ENCODE peak calls at places on chromosomes 2 and 18, in four cellular contexts. C, S, R and Y are unnamed samples.

GRCh38 chr2:117085256-117085655 is 729.2 kb upstream of the DDX18 start:
- DNase-seq in S (no peak), R (no peak), C (no peak), Y (no peak)

GRCh38 chr2:170270278-170270864 is 92.4 kb downstream of the MYO3B start:
- DNase-seq in R (no peak), S (no peak), C (no peak), Y (no peak)

GRCh38 chr2:166375205-166375735 is 474 bp downstream of the SCN9A start:
- DNase-seq in S (peak), R (no peak), C (peak), Y (no peak)

GRCh38 chr2:236969767-236970655 is 115.7 kb upstream of the COPS8 start:
- DNase-seq in R (no peak), C (no peak), S (no peak), Y (no peak)

GRCh38 chr2:229733606-229734205 is 19.4 kb upstream of the DNER start:
- DNase-seq in R (no peak), C (no peak), S (no peak), Y (no peak)

GRCh38 chr2:150426724-150427123 is 60.7 kb downstream of the RND3 start:
- DNase-seq in C (no peak), S (no peak), R (no peak), Y (no peak)

GRCh38 chr2:11774600-11774999 is 28.2 kb downstream of the LPIN1 start:
- DNase-seq in R (no peak), C (no peak), S (no peak), Y (no peak)

GRCh38 chr2:162749456-162749855 is 89.1 kb downstream of the KCNH7 start:
- DNase-seq in R (no peak), C (no peak), S (no peak), Y (no peak)

GRCh38 chr2:153455403-153455802 is 23.2 kb downstream of the RPRM start:
- DNase-seq in C (no peak), R (no peak), S (no peak), Y (no peak)

GRCh38 chr18:27954226-27954625 is 222.7 kb downstream of the CDH2 start:
- DNase-seq in R (no peak), S (no peak), C (no peak), Y (no peak)

GRCh38 chr2:222424729-222425671 is 657 bp downstream of the SGPP2 start:
- DNase-seq in C (no peak), R (no peak), S (no peak), Y (no peak)

GRCh38 chr2:180672377-180672776 is 308.0 kb upstream of the UBE2E3 start:
- DNase-seq in C (no peak), S (no peak), R (no peak), Y (no peak)

GRCh38 chr18:61891271-61891670 is 1.5 kb downstream of the RNF152 start:
- DNase-seq in R (no peak), C (no peak), S (no peak), Y (no peak)

GRCh38 chr18:44180683-44181082 is 500.0 kb upstream of the SETBP1 start:
- DNase-seq in R (no peak), C (no peak), S (no peak), Y (no peak)

GRCh38 chr2:62046141-62046540 is 140.7 kb downstream of the COMMD1 start:
- DNase-seq in S (no peak), R (no peak), C (no peak), Y (no peak)

GRCh38 chr2:127563458-127564428 is 28.3 kb downstream of the MYO7B start:
- DNase-seq in C (no peak), R (peak), S (no peak), Y (no peak)

GRCh38 chr2:26270363-26270762 is 25.6 kb downstream of the HADHB start:
- DNase-seq in S (no peak), C (no peak), R (no peak), Y (no peak)

GRCh38 chr2:189178726-189179606 is 595 bp downstream of the COL5A2 start:
- DNase-seq in C (no peak), R (no peak), S (no peak), Y (peak)

GRCh38 chr2:234044157-234044556 is 6.3 kb upstream of the SPP2 start:
- DNase-seq in C (no peak), R (no peak), S (no peak), Y (peak)

GRCh38 chr2:157336137-157336721 is 10.6 kb upstream of the ERMN start:
- DNase-seq in R (no peak), C (peak), S (peak), Y (no peak)

GRCh38 chr2:14756981-14757657 is 124.6 kb downstream of the LRATD1 start:
- DNase-seq in C (no peak), R (no peak), S (no peak), Y (no peak)

GRCh38 chr2:171315781-171316180 is 118.0 kb downstream of the METTL8 start:
- DNase-seq in S (no peak), R (no peak), C (no peak), Y (no peak)

GRCh38 chr2:234202601-234203000 is 152.1 kb downstream of the SPP2 start:
- DNase-seq in R (no peak), S (no peak), C (no peak), Y (no peak)

GRCh38 chr2:122535960-122536517 is 780.6 kb downstream of the TSN start:
- DNase-seq in C (no peak), R (no peak), S (no peak), Y (no peak)

GRCh38 chr2:205770557-205770956 is 88.3 kb downstream of the NRP2 start:
- DNase-seq in C (no peak), S (no peak), R (no peak), Y (no peak)

GRCh38 chr2:26772064-26773001 is 8.2 kb downstream of the SLC35F6 start:
- DNase-seq in R (no peak), C (peak), S (peak), Y (peak)

GRCh38 chr2:8098952-8099582 is 582.8 kb upstream of the ID2 start:
- DNase-seq in C (no peak), S (no peak), R (no peak), Y (no peak)

GRCh38 chr18:75200071-75200470 is 8.9 kb downstream of the PTGR3 start:
- DNase-seq in R (no peak), C (no peak), S (no peak), Y (no peak)

GRCh38 chr2:39216495-39217191 is 27.1 kb downstream of the CDKL4 start:
- DNase-seq in C (no peak), R (no peak), S (peak), Y (no peak)

GRCh38 chr2:218748795-218749429 is 33.0 kb upstream of the CYP27A1 start:
- DNase-seq in C (no peak), S (peak), R (no peak), Y (no peak)

GRCh38 chr2:215137741-215138340 is 585 bp downstream of the ABCA12 start:
- DNase-seq in R (no peak), C (no peak), S (no peak), Y (no peak)

GRCh38 chr2:75560768-75561565 is at the start of gene EVA1A:
- DNase-seq in S (peak), C (no peak), R (no peak), Y (peak)

GRCh38 chr18:54232485-54233227 is 8.2 kb upstream of the MBD2 start:
- DNase-seq in C (no peak), S (no peak), R (no peak), Y (no peak)

GRCh38 chr2:217371681-217372297 is 511.9 kb upstream of the TNP1 start:
- DNase-seq in R (no peak), C (no peak), S (peak), Y (no peak)

GRCh38 chr2:180085144-180085543 is 78.0 kb upstream of the CWC22 start:
- DNase-seq in R (no peak), S (no peak), C (no peak), Y (no peak)

GRCh38 chr2:28164280-28164801 is 228.3 kb upstream of the FOSL2 start:
- DNase-seq in R (no peak), S (no peak), C (no peak), Y (no peak)
- TF ChIP-seq ESRRA in R (no peak), S (no peak), C (no peak), Y (no peak)

GRCh38 chr2:191347154-191347553 is 102.0 kb downstream of the MYO1B start:
- DNase-seq in R (no peak), S (no peak), C (no peak), Y (no peak)

GRCh38 chr2:191343796-191344338 is 98.7 kb downstream of the MYO1B start:
- DNase-seq in C (no peak), S (no peak), R (no peak), Y (no peak)

GRCh38 chr2:191347881-191348280 is 102.7 kb downstream of the MYO1B start:
- DNase-seq in S (no peak), R (no peak), C (no peak), Y (no peak)

GRCh38 chr2:191349990-191350389 is 104.8 kb downstream of the MYO1B start:
- DNase-seq in S (no peak), R (no peak), C (no peak), Y (no peak)

DNA sequence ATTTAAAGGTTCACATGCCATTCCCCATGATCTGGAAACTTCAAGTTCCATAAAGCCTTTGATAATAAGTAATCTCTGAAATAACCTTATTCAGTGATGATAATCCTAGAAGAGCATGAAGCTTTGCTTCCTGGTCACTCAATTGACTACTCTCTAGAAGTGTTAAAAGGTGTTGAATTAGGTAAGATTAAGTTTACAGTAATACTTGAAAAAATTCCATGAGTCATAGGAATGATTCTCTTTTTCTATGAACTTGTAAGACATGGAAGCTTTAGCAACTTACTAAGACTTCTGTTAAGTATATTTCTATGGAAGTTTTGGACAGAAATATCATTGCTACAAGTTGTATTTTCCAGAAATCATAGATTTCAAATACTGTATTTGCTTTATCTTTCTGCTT is 100.6 kb downstream of the MYO1B start:
- DNase-seq in C (no peak), S (no peak), R (no peak), Y (no peak)
- TF ChIP-seq JUNB in C (no peak), S (no peak), R (no peak), Y (no peak)

GRCh38 chr2:103135679-103136078 is 373.8 kb downstream of the TMEM182 start:
- DNase-seq in S (no peak), C (no peak), R (no peak), Y (peak)

GRCh38 chr2:103138123-103138886 is 376.5 kb downstream of the TMEM182 start:
- DNase-seq in C (no peak), R (no peak), S (no peak), Y (no peak)

DNA sequence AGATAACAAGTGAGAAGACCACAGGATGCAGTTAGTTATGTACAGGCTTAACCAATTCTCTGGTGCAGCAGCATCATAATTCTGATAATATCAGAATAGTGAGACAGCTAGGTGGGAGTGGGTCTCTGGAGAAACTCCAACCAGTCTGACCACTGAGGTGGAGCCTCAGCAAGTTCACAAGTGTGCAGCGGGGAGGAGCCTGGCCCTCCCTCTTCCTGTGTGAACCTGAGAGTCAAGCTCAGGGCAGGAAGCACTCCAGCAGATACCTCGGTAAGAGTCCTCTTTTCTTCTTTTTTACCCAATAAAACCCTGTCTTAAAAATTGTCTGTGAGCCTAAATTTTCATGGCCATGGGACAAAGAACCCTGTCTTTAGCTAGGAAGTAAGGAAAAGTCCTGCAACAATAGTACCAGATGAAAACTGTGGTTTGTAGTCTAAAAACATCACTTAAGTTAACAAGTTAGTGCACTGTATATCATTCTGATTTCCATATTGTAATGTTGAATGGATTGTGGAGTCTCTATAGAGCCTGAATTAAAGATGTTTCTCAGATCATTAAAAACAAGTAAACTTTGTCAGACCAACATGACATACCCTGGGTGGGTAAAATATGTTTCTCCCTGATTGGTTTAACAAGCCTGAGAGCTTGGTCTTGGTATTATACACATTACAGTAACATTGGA is 370.8 kb downstream of the TMEM182 start:
- DNase-seq in S (no peak), R (no peak), C (no peak), Y (no peak)
- TF ChIP-seq KDM1A in S (no peak), R (no peak), C (no peak), Y (no peak)

DNA sequence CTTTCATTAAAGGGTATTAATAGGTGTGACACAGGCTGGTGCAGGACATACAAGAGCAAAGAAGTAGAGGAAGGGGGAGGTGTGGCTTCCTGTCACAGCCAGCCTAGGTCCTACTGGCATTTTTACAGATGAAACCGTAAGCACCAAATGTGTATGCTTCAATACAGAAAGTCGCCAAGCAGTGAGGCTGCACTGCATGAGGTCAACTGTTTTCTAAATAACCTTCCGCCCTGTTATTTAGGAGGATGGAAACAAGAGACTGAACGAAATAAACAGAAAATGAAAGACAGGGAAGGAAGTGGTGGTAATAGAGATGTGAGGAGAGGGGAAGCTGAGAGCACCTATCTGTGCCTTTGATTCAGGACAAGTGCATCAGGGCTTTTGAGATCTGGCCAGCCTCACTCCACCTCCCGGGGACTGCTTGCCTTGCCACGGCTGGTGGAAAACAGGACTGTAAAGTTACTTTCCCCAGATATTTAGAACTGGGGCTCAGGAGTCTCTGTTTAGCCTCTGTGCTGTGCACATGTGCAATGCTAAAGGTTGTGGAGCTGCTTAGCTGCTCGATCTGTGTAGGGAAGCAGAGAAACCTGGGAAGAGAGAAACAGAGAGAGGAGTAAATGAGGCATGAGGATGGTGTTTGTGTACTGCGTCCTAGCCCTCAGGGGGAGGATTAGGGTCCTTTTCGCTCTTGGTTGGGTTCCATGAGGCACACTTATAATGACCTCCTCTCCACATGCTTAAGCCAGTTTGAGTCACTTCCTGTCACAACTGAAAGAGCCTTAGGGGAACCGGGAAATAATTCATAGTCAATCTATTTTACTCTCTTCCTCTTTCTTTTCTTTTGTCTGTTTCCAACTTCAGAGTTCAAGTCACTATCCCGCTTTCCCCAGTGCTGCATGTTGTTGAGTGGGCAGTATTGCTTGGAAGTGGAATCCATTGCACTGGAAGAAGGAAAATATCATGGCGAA is 62.3 kb upstream of the BOD1L2 start:
- DNase-seq in R (peak), C (no peak), S (no peak), Y (no peak)
- TF ChIP-seq ESRRA in R (no peak), C (no peak), S (no peak), Y (no peak)

DNA sequence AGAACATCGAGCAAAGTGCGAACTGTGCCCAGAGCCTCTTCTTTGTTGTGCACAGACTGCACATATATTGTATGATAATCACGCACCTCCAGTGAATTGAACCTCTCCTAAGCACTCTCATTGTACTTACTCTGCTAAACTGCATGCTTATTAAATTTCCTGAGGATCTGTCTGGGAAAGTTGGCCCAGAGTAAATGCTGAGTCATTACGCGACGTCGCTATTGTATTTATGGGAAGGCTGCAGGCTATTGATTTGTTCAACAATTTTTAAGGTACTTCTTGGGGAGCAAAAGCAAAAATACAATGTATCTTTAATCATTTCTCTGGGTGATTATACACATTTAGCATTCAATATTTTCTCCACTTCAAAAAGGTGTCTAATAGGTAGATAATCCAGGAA is 399.6 kb upstream of the DSEL start:
- DNase-seq in S (no peak), C (no peak), R (no peak), Y (peak)
- TF ChIP-seq JUNB in S (no peak), C (no peak), R (no peak), Y (no peak)

GRCh38 chr2:191665286-191665685 is 12.7 kb upstream of the NABP1 start:
- DNase-seq in C (no peak), S (peak), R (no peak), Y (no peak)
- TF ChIP-seq KDM1A in C (no peak), S (no peak), R (no peak), Y (no peak)

DNA sequence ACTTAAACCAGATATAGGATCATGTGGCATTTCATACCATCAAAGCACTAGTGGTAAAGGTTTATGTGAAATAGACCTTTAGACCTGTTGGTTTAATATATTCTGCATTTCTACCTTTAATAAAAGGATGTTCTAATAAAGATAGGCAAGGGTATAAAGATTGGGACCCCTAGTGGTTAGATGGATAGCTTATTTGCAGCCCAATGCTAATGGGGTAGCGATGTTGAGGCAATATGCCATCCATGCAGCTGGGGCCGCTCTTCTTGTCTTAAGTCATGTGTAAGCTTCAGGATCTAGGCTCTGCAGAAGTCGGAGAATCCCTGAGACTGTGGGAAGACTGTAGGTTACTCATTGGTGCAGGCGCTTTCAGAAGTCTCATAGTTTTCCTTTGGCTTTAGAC is 114.9 kb downstream of the ICOS start:
- DNase-seq in C (peak), R (no peak), S (no peak), Y (peak)
- TF ChIP-seq ESRRA in C (no peak), R (no peak), S (no peak), Y (no peak)

GRCh38 chr2:88658890-88659881 is 31.9 kb upstream of the EIF2AK3 start:
- DNase-seq in C (no peak), R (no peak), S (peak), Y (no peak)
- TF ChIP-seq JUNB in C (no peak), R (no peak), S (no peak), Y (no peak)

GRCh38 chr2:202161106-202161836 is 77.1 kb downstream of the SUMO1 start:
- DNase-seq in C (no peak), S (no peak), R (no peak), Y (no peak)
- TF ChIP-seq KDM1A in C (no peak), S (no peak), R (no peak), Y (no peak)

DNA sequence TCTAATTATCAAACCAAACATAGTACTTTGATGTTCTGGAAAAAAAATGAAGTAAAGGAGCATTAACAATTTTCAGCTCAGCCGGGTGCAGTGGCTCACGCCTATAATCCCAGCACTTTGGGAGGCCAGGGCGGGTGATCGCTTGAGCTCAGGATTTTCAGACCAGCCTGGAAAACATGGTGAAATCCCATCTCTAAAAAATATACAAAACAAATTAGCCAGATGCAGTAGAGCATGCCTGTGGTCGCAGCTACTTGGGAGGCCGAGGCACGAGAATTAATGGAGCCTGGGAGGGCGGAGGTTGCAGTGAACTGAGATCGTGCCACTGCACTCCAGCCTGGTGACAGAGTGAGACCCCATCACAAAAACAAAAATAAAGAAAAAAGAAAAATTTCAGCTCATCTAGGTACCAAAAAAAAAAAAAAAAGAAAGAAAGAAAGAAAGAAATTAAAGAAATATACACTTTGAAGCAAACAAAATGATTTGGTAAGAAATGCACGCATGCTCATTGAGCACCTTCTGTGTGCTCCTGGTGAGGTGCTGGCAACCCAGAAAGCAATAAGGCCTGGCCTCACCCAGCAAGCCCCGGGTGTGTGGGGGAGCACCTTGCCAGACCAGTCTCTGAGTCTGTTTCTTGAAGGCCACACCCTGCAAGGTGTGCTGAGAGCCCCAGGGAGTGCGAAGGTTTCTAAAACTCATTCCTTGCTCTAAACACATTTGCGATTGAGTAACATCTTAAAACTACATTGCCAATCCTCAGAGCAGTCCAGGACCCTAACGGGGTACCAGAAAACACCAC is 133.5 kb downstream of the TFCP2L1 start:
- DNase-seq in R (no peak), C (no peak), S (no peak), Y (no peak)
- TF ChIP-seq ESRRA in R (no peak), C (no peak), S (no peak), Y (no peak)